ENCODE peak calls at places on chromosomes 11 and 22, in eight cellular contexts. M is astrocyte of the spinal cord, G is GM12865, T is tibial artery, K is mucosa of descending colon, Z is pancreas, D is Caco-2, O is OCI-LY7. W is an unnamed sample.

GRCh38 chr11:34625576-34625975 is 4.7 kb downstream of the EHF start:
- DNase-seq in G (no peak), T (no peak), O (no peak), K (no peak), Z (no peak), D (no peak), M (no peak), W (no peak)

GRCh38 chr11:132161538-132161937 is 791.1 kb downstream of the NTM start:
- DNase-seq in T (no peak), D (no peak), K (no peak), Z (no peak), O (no peak), G (no peak), M (no peak), W (no peak)

GRCh38 chr11:15603208-15603607 is 488.5 kb downstream of the INSC start:
- DNase-seq in K (no peak), Z (no peak), M (no peak), D (no peak), T (no peak), O (no peak), G (no peak), W (no peak)

GRCh38 chr11:110128161-110128560 is 35.0 kb downstream of the ZC3H12C start:
- DNase-seq in D (no peak), T (no peak), K (no peak), M (peak; percentile 47), G (no peak), Z (no peak), O (no peak), W (peak; percentile 11)

GRCh38 chr11:64969209-64969608 is 2.7 kb downstream of the MAJIN start:
- DNase-seq in D (no peak), G (no peak), O (no peak), K (no peak), T (no peak), M (peak; percentile 29), Z (no peak), W (no peak)

GRCh38 chr11:86676533-86677154 is 4.2 kb upstream of the ME3 start:
- DNase-seq in M (no peak), Z (no peak), G (peak; percentile 23), O (peak; percentile 3), T (no peak), D (peak; percentile 69), K (peak; percentile 34), W (no peak)

GRCh38 chr22:38871360-38872171 is 450 bp downstream of the CBX6 start:
- DNase-seq in T (peak; percentile 68), O (peak; percentile 42), K (peak; percentile 55), D (peak; percentile 26), G (no peak), Z (peak; percentile 71), M (no peak), W (no peak)

GRCh38 chr22:44196241-44196640 is 15.5 kb downstream of the PARVG start:
- DNase-seq in M (no peak), Z (peak; percentile 26), O (no peak), G (no peak), K (no peak), D (no peak), T (no peak), W (no peak)

GRCh38 chr11:111361874-111362273 is 17.2 kb downstream of the POU2AF1 start:
- DNase-seq in T (no peak), Z (no peak), O (no peak), M (no peak), D (no peak), G (peak; percentile 18), K (peak; percentile 40), W (no peak)

GRCh38 chr11:36774603-36775002 is 176.6 kb upstream of the RAG2 start:
- DNase-seq in M (no peak), Z (no peak), D (no peak), G (no peak), O (no peak), T (no peak), K (no peak), W (peak; percentile 5)

GRCh38 chr11:36775157-36775556 is 177.1 kb upstream of the RAG2 start:
- DNase-seq in K (no peak), M (no peak), T (no peak), Z (no peak), D (no peak), O (no peak), G (no peak), W (no peak)

DNA sequence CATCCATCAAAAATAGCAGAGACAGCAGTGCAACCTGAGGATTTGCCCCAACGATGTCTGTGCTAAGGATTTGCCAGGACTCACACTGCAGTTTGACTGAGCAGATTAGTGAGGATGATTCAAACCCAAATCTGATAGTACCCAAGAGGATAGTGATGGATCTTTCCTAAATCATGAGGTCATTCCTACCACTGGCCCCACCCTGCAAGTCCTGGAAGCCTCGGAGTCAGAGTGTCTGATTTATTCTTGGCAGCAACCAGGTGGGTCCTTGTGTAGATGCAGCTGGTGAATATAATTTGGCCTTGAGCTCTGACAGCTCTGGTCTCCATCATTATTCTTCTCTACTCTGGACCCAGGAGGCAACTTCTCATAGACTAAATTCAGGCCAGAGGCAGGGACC is 179.3 kb upstream of the RAG2 start:
- DNase-seq in M (no peak), O (no peak), G (no peak), Z (no peak), D (no peak), T (no peak), K (no peak), W (no peak)
- TF ChIP-seq CTCF in M (no peak), O (no peak), G (no peak), Z (no peak), D (no peak), T (no peak), K (no peak), W (no peak)

DNA sequence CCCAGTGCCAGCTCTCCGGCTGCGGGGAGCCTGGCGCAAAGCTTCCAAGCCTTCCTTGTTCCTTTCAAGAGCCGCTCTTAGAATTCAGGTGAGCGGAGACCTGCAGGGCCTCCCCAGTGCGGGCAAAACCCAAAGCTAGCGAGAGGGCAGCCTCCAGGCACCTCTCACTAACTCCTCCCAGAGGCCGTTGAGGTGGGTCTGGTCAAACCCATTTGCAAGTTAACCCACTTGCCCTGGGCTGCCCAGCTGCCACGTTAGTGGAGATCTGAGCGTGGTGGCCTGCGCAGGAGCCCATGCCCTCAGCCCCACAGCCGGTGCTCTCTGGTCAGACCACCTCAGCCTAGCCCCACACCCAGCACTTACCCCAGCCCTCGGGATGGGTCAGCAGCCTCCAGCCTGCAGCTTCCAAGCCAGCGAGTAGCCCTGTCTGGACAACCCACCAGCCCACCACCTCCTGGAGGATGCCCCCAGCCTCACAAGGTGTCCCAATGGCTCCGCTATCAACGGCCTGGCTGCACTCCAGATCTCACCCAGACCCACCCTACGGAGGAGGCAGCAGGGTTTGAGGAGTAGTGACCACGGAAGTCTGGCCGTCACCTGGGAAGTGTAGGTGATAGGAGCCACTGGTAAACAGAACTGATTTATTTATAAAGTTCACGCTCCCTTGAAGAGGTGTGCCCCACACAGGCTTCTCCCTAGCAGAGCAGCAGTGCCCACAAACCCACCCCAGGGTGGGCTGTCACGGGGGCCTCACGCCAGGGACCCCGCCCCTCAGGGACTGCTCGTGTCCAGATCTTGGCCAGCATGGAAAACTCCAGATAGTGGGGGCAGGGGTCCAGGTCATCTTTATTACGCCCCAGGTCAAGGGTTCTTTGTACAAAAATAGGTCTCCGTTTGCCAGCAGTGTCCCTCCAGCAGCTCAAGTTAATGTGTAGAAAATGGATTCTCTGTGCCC is 2.2 kb downstream of the ASCL2 start:
- DNase-seq in D (no peak), K (peak; percentile 37), O (no peak), T (peak; percentile 63), G (no peak), M (no peak), Z (peak; percentile 52), W (no peak)
- H3K4me3 ChIP-seq in D (peak overlapping the region; percentile 76), K (no peak overlapping the region), O (peak overlapping the region; percentile 40), T (peak overlapping the region; percentile 53), G (no peak overlapping the region), M (no peak overlapping the region), Z (no peak overlapping the region), W (no peak overlapping the region)

GRCh38 chr22:42902875-42903510 is 45.9 kb upstream of the ARFGAP3 start:
- DNase-seq in K (no peak), D (no peak), G (no peak), O (no peak), T (no peak), M (peak; percentile 58), Z (no peak), W (peak; percentile 39)

GRCh38 chr22:42905217-42905616 is 48.1 kb upstream of the ARFGAP3 start:
- DNase-seq in D (no peak), Z (peak; percentile 71), K (no peak), M (no peak), O (no peak), G (no peak), T (no peak), W (no peak)

GRCh38 chr22:42905702-42906183 is 48.7 kb upstream of the ARFGAP3 start:
- DNase-seq in D (no peak), K (peak; percentile 71), T (peak; percentile 87), G (no peak), O (no peak), M (no peak), Z (peak; percentile 96), W (no peak)

GRCh38 chr22:42904049-42904448 is 47.0 kb upstream of the ARFGAP3 start:
- DNase-seq in K (no peak), O (no peak), T (no peak), M (no peak), D (no peak), Z (no peak), G (no peak), W (no peak)

DNA sequence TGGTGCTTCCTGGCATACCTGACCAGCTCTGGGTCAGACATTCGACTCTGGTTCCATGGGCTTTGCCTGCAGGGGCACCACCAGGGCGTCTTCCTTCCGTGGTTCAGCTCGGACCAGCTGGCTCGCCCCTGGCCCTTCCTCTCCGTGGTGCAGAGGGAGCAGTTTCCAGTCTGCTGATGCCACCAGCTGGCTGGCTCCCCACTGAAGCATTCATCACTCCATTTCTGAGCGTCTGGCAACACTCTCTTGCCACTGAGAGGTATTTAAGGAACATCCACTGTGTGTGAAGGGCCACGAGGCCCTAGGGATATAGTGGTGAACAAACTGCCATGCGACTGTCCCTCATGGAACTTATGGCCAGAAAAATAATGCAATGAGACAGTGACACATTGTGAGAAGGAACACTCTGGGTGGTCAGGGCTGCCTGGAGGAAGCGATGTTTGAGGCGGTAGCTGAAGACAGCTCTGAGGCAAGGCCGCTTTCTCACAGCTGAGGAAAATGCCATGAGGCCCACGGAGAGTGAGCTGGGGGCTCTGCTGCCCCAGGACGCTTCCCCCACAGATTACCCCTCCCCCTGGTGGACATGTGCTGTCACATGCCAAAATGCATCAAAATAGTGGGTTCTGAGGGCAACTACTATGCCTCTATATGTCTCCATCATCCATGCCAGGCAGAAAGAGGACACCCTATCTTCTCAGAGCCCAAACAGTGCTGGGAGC is 44.9 kb upstream of the ARFGAP3 start:
- DNase-seq in Z (no peak), D (no peak), O (peak; percentile 18), M (no peak), T (no peak), G (peak; percentile 24), K (no peak), W (no peak)
- TF ChIP-seq CTCF in Z (no peak), D (peak; percentile 28), O (peak; percentile 66), M (peak; percentile 36), T (no peak), G (peak; percentile 47), K (no peak), W (peak; percentile 15)

DNA sequence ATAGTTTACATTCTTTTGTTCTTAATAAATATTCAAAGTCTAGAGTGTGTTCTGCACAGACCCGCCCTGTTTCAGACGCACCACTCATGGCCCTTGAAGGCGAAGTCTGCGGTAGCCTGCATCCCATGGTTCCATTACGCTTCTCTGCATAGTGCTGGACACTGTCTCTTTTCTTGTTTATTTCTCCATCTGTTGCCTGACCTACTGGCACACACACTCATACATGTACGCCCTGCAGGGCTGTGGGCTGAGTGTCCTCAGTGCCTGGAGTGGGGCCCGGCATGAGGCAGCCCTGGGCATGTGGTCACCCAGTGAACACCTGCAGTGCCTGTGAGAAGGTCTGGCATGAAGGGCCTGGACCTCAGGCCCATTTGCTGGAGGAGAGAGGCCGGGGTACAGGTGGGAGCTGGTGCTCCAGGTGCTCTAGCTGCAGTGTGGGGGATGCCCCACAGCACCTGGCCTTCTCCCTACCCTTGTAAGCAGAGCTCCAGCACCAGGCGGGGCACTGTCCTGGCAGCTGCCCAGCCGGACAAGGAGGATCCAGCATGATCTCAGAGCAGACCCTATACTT is 404.1 kb downstream of the TBC1D22A start:
- DNase-seq in D (no peak), O (no peak), K (peak; percentile 10), M (no peak), T (peak; percentile 55), G (no peak), Z (peak; percentile 39), W (no peak)
- H3K4me3 ChIP-seq in D (no peak overlapping the region), O (no peak overlapping the region), K (no peak overlapping the region), M (no peak overlapping the region), T (no peak overlapping the region), G (no peak overlapping the region), Z (no peak overlapping the region), W (no peak overlapping the region)

W was measured in BJ.